ENCODE peak calls at places on chromosomes 7 and 10, in five cellular contexts. P is CD8-positive, alpha-beta T cell; N is MM.1S; A is adipocyte; M is SJSA1. B is an unnamed sample. For H3K4me1, the result is how much of the 10 kb centered on the place peaks cover.

GRCh38 chr7:45457591-45457990 is 116.6 kb upstream of the ADCY1 start:
- DNase-seq in P (no peak), N (no peak), A (no peak), M (no peak), B (no peak)

GRCh38 chr7:81112731-81113130 is 193.9 kb upstream of the SEMA3C start:
- DNase-seq in P (no peak), N (no peak), A (no peak), M (no peak), B (no peak)

GRCh38 chr7:51062222-51062987 is 254.2 kb downstream of the COBL start:
- DNase-seq in P (no peak), N (no peak), A (no peak), M (no peak), B (peak)

GRCh38 chr7:64882341-64883112 is 20.5 kb upstream of the ZNF273 start:
- DNase-seq in P (no peak), N (no peak), A (no peak), M (peak), B (peak)

GRCh38 chr7:33428415-33428814 is 299.1 kb downstream of the BBS9 start:
- DNase-seq in P (no peak), N (no peak), A (no peak), M (no peak), B (peak)

GRCh38 chr10:119546009-119546408 is 3.5 kb upstream of the RGS10 start:
- DNase-seq in P (no peak), N (no peak), A (peak), M (no peak), B (peak)

GRCh38 chr7:117084286-117084685 is 131.0 kb downstream of the ST7 start:
- DNase-seq in P (no peak), N (no peak), A (no peak), M (no peak), B (no peak)

GRCh38 chr10:60944159-60944909 is at the start of gene RHOBTB1:
- DNase-seq in P (no peak), N (peak), A (peak), M (peak), B (peak)

GRCh38 chr10:128859738-128860386 is 607.2 kb upstream of the MGMT start:
- DNase-seq in P (no peak), N (peak), A (peak), M (peak), B (peak)

GRCh38 chr7:129053938-129054437 is 923 bp downstream of the TNPO3 start:
- DNase-seq in P (no peak), N (no peak), A (peak), M (no peak), B (peak)

GRCh38 chr10:101834341-101834740 is 9.3 kb downstream of the KCNIP2 start:
- DNase-seq in P (no peak), N (no peak), A (no peak), M (no peak), B (no peak)

GRCh38 chr10:78457804-78458483 is 424.3 kb downstream of the RPS24 start:
- DNase-seq in P (no peak), N (no peak), A (peak), M (peak), B (peak)

GRCh38 chr7:33842141-33842540 is 63.2 kb upstream of the BMPER start:
- DNase-seq in P (no peak), N (no peak), A (no peak), M (no peak), B (no peak)

GRCh38 chr7:139990142-139990535 is 72.6 kb downstream of the PARP12 start:
- DNase-seq in P (no peak), N (no peak), A (no peak), M (no peak), B (no peak)

GRCh38 chr10:44857363-44858016 is 53.6 kb upstream of the TMEM72 start:
- DNase-seq in P (peak), N (peak), A (peak), M (peak), B (peak)

GRCh38 chr10:61244261-61244775 is 208.9 kb downstream of the TMEM26 start:
- DNase-seq in P (no peak), N (no peak), A (no peak), M (no peak), B (no peak)

GRCh38 chr10:72096115-72097000 is 8.0 kb upstream of the SPOCK2 start:
- DNase-seq in P (no peak), N (no peak), A (peak), M (no peak), B (no peak)

GRCh38 chr7:132430863-132431822 is 145.1 kb downstream of the PLXNA4 start:
- DNase-seq in P (peak), N (no peak), A (no peak), M (no peak), B (peak)

DNA sequence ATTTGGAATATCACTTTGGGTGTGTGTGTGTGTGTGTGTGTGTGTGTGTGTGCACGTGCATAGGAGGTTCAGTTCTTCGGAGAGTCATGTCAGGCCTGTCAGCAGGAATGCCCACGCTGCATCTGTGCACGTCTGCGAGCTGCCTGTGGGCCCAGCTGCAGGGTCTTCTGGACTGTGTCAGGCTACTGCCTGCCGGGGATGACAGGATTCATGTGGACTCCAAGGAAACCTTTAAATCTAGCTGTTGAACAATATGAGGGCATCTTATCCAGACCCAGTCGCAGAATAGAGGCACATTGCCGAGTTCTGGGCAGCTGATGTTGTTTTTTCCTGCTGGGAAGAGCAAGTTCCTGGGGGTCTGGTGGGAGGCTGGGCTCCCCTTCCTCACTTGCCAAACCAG is 19.0 kb downstream of the AQP1 start:
- DNase-seq in P (no peak), N (no peak), A (no peak), M (no peak), B (no peak)
- H3K4me1 ChIP-seq in P (under half), N (under half), A (under half), M (under half), B (under half)

GRCh38 chr10:34698979-34699378 is 116.1 kb downstream of the PARD3 start:
- DNase-seq in P (no peak), N (no peak), A (peak), M (peak), B (peak)
- H3K4me1 ChIP-seq in P (under half), N (under half), A (under half), M (half or more), B (under half)

DNA sequence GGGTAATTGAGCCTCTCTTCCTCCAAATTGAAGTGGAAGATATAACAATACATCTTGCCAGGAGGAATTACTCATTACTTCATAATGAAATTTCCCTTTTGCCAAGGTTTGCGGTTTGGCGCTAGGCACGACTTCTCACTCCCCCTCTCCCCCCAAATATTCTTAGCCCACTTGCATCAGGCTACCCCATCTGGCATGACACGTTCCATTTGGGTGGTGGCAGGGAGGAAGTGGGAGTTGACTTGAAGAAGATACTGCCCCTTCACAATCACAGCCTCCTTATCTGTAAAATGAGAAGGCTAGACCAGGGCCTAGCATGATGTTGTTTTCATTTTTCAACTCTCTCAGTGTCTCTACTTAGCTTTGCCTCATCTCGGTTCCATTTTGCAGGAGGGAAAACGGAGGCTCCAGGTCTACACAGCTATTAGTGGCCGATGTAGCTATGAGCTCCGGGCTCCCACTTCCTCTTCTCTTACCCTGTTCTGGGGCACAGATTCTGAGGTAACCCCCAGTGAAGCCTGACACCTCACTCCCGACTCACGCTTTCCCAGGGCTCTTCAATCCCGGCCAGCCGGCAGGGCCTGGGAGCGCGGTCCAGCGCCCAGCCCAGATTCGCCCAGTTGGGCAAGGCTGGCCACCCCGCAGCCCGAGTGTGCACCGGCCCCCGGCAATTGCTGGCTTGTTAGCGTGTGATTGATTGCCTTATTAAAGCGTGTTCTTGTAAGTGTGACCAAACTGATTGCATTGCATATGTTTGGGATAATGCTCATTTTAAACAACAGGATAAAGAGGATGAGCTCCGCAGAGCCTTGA is 6.5 kb downstream of the EVX1 start:
- DNase-seq in P (no peak), N (no peak), A (no peak), M (no peak), B (peak)
- H3K4me1 ChIP-seq in P (under half), N (under half), A (under half), M (under half), B (under half)

GRCh38 chr10:49567810-49568209 is 28.9 kb upstream of the ERCC6 start:
- DNase-seq in P (no peak), N (no peak), A (no peak), M (no peak), B (no peak)

GRCh38 chr10:49568235-49568634 is 29.3 kb upstream of the ERCC6 start:
- DNase-seq in P (no peak), N (no peak), A (peak), M (no peak), B (peak)

GRCh38 chr10:49562893-49563292 is 24.0 kb upstream of the ERCC6 start:
- DNase-seq in P (no peak), N (no peak), A (no peak), M (no peak), B (peak)

GRCh38 chr10:49560526-49560925 is 21.6 kb upstream of the ERCC6 start:
- DNase-seq in P (no peak), N (no peak), A (no peak), M (no peak), B (peak)

GRCh38 chr10:49564461-49565009 is 25.6 kb upstream of the ERCC6 start:
- DNase-seq in P (no peak), N (no peak), A (peak), M (no peak), B (peak)
- H3K4me1 ChIP-seq in P (under half), N (under half), A (half or more), M (under half), B (half or more)

GRCh38 chr7:100825760-100826545 is 1.4 kb downstream of the EPHB4 start:
- DNase-seq in P (no peak), N (no peak), A (peak), M (no peak), B (peak)

GRCh38 chr7:100825215-100825671 is 2.1 kb downstream of the EPHB4 start:
- DNase-seq in P (no peak), N (no peak), A (peak), M (no peak), B (peak)

GRCh38 chr7:100826546-100827329 is 585 bp downstream of the EPHB4 start:
- DNase-seq in P (no peak), N (no peak), A (peak), M (no peak), B (no peak)

GRCh38 chr7:100829150-100829716 is 1.9 kb upstream of the EPHB4 start:
- DNase-seq in P (no peak), N (no peak), A (no peak), M (no peak), B (no peak)

DNA sequence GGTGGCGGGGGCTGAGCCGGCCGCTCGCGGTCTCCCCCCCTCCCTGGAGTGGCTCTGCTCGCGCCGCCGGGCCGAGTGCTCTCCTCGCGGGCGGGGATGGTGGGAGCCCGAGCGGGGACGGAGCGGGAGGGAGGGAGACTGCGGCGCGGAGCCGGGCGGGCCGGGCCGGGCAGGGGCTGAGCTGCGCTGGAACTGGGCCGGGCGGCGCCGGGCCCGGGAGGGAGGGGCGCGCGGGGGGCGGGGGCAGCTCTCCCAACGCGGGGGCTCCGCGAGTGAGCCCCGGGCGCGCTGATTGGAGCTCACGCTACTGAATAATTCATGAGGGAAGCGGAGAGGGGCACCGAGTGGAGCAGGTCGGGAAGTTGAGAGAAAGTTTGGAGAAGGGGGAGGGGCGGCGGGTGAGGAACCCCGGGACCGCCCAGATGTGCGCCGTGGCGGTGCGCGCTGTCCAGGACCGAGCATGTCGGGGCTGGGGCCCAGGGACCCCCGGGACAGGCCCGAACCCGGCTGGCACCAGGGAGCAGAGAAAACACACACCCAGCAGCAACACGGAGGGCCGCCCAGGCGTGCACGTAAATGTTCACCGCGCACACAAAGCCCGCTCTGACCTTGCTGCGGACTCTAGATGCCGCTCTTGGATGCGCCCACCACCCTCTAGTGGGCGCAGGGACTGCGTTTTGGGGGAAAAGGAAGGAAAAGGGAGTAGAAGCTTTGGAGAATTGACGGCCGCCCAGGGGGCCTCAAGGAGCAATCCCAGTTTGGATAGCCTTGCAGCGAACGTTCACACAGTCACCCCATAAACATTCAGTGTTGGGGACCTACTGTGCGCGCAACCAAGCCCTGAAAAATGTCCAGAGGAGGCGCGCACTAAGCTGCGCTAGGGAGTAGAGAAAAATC is at the start of gene EPHB4:
- DNase-seq in P (no peak), N (no peak), A (peak), M (peak), B (peak)
- H3K4me1 ChIP-seq in P (under half), N (under half), A (under half), M (under half), B (under half)

DNA sequence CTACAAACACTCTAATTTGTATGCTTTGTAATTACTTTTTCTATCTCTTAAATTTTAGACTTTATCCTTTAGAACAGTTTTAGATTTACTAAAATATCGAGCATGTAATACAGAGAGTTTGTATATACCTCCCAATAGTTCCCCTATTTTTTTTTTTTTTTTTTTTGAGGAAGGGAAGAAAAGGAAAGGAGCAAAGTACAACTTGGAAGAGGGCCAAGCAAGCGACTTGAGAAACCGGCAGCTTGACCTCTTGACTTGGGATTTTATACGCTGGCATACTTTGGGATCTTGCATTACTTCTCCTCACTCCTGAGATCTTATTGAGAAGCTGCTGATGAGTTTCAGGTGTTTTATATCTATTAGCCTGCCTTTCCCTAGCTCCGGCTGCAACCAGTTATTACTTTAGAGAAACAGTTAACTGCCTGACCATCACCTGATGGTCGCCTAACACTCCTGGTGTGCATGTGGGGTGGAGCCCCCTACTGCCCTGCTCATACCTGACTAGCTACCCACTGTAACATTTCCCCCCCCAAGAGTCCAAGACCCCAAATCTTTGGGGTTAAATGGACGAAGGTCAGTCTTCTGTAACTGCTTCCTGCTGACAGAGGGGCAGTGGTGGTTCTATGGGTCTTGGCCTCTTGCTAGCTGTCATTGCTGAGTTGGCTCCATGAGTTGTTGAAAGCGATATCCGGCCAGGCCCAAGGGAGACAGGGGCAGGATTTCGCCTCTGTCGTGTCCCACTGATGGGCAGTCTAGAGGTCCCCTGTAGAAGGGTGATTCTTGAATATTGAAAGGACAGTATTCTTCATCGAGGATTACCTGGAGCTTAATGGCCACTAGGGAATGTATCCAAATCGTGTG is 28.5 kb downstream of the MKLN1 start:
- DNase-seq in P (no peak), N (no peak), A (no peak), M (no peak), B (no peak)
- H3K4me1 ChIP-seq in P (under half), N (under half), A (under half), M (under half), B (under half)

GRCh38 chr10:13705526-13706169 is 118.9 kb downstream of the PRPF18 start:
- DNase-seq in P (no peak), N (no peak), A (no peak), M (no peak), B (no peak)
- H3K4me1 ChIP-seq in P (under half), N (under half), A (under half), M (under half), B (under half)

GRCh38 chr10:33106767-33107166 is 148.7 kb upstream of the ITGB1 start:
- DNase-seq in P (no peak), N (no peak), A (no peak), M (no peak), B (no peak)

GRCh38 chr10:33111652-33112051 is 153.6 kb upstream of the ITGB1 start:
- DNase-seq in P (no peak), N (no peak), A (no peak), M (no peak), B (no peak)

GRCh38 chr10:33107953-33108352 is 149.9 kb upstream of the ITGB1 start:
- DNase-seq in P (no peak), N (no peak), A (no peak), M (no peak), B (no peak)

GRCh38 chr10:33109384-33109783 is 151.4 kb upstream of the ITGB1 start:
- DNase-seq in P (no peak), N (no peak), A (no peak), M (no peak), B (no peak)

DNA sequence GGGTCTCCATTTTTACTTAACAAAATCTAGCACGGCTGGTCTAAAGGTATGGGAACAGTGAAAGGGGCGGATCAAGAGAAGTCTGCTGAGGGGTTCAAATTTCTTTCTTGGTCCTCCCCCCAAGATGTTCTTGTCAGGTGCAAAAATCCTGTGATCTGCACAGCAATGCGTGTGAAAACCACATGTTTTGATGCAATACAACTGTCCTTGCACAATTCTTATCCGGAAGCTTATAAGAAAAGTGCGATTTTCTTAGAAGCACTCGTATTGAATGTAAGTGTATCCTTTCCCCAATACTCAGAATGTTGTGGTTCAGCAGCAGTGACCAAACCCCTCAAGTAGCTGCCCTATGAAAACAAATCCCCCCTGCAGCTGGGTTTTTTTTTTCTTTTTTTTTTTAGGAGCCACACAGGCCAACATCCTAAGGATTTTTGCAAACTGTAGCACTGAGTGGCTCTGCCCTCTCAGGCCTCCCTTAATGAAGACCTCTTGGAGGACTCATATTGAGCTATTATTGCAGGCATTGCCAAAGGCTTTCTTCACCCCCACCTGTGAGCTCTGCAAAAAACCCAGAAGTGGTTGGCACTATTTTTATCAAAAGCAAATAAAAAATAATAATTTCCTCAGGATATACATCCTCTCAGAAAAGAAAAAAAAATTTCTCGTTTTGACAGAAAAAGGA is 151.9 kb upstream of the ITGB1 start:
- DNase-seq in P (no peak), N (no peak), A (no peak), M (no peak), B (no peak)
- H3K4me1 ChIP-seq in P (under half), N (under half), A (under half), M (under half), B (under half)